ENCODE peak calls at places on chromosomes 6 and 20, in ten cellular contexts. I is cardiac fibroblast, Y is sciatic nerve, B is GM12865, E is HCEC 1CT, C is NCI-H2081, F is AG08396, U is SHP77, K is HFF-Myc, P is pons. M is an unnamed sample.

GRCh38 chr6:79375635-79376425 is 141.3 kb upstream of the HMGN3 start:
- DNase-seq in E (no peak), C (peak; percentile 43), I (no peak), P (no peak), B (no peak), K (no peak), Y (no peak), F (no peak), U (no peak), M (no peak)

GRCh38 chr20:52190437-52191131 is 995 bp downstream of the ZFP64 start:
- DNase-seq in P (no peak), U (no peak), F (peak; percentile 70), K (no peak), C (peak; percentile 48), I (peak; percentile 28), Y (no peak), B (peak; percentile 75), E (peak; percentile 28), M (peak; percentile 68)

GRCh38 chr6:111985202-111985731 is 68.6 kb upstream of the CCN6 start:
- DNase-seq in I (peak; percentile 74), C (no peak), K (no peak), Y (no peak), U (no peak), P (no peak), F (peak; percentile 64), B (no peak), E (peak; percentile 95), M (no peak)

GRCh38 chr6:3620937-3621336 is 130.6 kb downstream of the PXDC1 start:
- DNase-seq in F (no peak), Y (no peak), K (no peak), U (no peak), C (no peak), P (no peak), I (no peak), E (no peak), B (no peak), M (no peak)

GRCh38 chr6:42963855-42964605 is 3.5 kb downstream of the GNMT start:
- DNase-seq in K (no peak), B (peak; percentile 51), Y (no peak), U (peak; percentile 63), E (peak; percentile 22), I (peak; percentile 68), P (no peak), C (peak; percentile 17), F (peak; percentile 62), M (no peak)

GRCh38 chr20:24840121-24840713 is 108.9 kb upstream of the CST7 start:
- DNase-seq in F (no peak), Y (no peak), P (no peak), K (no peak), B (peak; percentile 66), E (no peak), U (no peak), I (no peak), C (no peak), M (no peak)

GRCh38 chr6:81612136-81612535 is 140.3 kb downstream of the TENT5A start:
- DNase-seq in I (no peak), P (no peak), K (no peak), C (no peak), U (no peak), F (no peak), E (no peak), B (no peak), Y (no peak), M (no peak)

GRCh38 chr20:52056203-52057062 is 135.1 kb downstream of the ZFP64 start:
- DNase-seq in K (peak; percentile 46), I (peak; percentile 58), B (no peak), C (no peak), Y (no peak), F (peak; percentile 73), P (no peak), E (peak; percentile 85), U (no peak), M (no peak)

GRCh38 chr6:138309695-138310094 is 68.0 kb upstream of the SMIM28 start:
- DNase-seq in Y (no peak), F (no peak), B (no peak), K (no peak), U (no peak), E (no peak), I (no peak), C (no peak), P (no peak), M (no peak)

GRCh38 chr6:17002123-17002522 is 99.7 kb upstream of the STMND1 start:
- DNase-seq in F (no peak), I (no peak), U (no peak), B (no peak), E (no peak), P (no peak), Y (no peak), C (no peak), K (no peak), M (no peak)

GRCh38 chr20:58982406-58983114 is 1.5 kb downstream of the NELFCD start:
- DNase-seq in K (no peak), I (no peak), U (no peak), E (no peak), B (peak; percentile 42), C (no peak), Y (no peak), F (no peak), P (no peak), M (no peak)

GRCh38 chr20:49115565-49115964 is 69.5 kb downstream of the CSE1L start:
- DNase-seq in C (no peak), I (peak; percentile 64), E (peak; percentile 38), P (no peak), Y (no peak), U (no peak), B (no peak), F (peak; percentile 68), K (no peak), M (no peak)

GRCh38 chr6:43394982-43395381 is 25.5 kb upstream of the ZNF318 start:
- DNase-seq in B (no peak), P (no peak), K (no peak), Y (no peak), I (no peak), C (no peak), E (no peak), F (no peak), U (no peak), M (no peak)

GRCh38 chr6:154651656-154652055 is 81.6 kb upstream of the SCAF8 start:
- DNase-seq in E (no peak), C (no peak), P (no peak), B (no peak), Y (no peak), I (no peak), K (no peak), F (no peak), U (no peak), M (no peak)

GRCh38 chr6:6826961-6827360 is 238.4 kb downstream of the LY86 start:
- DNase-seq in B (no peak), I (no peak), P (no peak), E (no peak), Y (no peak), U (peak; percentile 37), K (no peak), C (no peak), F (no peak), M (no peak)

GRCh38 chr6:109580519-109580918 is 97.5 kb upstream of the ZBTB24 start:
- DNase-seq in F (no peak), E (peak; percentile 39), B (no peak), C (no peak), P (no peak), U (no peak), Y (no peak), K (no peak), I (peak; percentile 38), M (no peak)

GRCh38 chr6:61909541-61909940 is 376.5 kb downstream of the KHDRBS2 start:
- DNase-seq in U (no peak), E (no peak), K (no peak), B (no peak), P (no peak), C (peak; percentile 78), Y (no peak), F (no peak), I (no peak), M (no peak)

GRCh38 chr20:36917943-36918342 is 33.6 kb downstream of the SAMHD1 start:
- DNase-seq in U (no peak), Y (no peak), B (no peak), K (no peak), F (no peak), E (peak; percentile 28), I (no peak), P (no peak), C (no peak), M (no peak)

GRCh38 chr6:13427838-13428527 is 59.4 kb downstream of the GFOD1 start:
- DNase-seq in B (peak; percentile 99), K (no peak), I (no peak), F (no peak), E (no peak), U (no peak), Y (no peak), C (no peak), P (no peak), M (peak; percentile 68)

GRCh38 chr6:133062077-133062476 is 179.1 kb upstream of the EYA4 start:
- DNase-seq in I (peak; percentile 89), K (no peak), U (no peak), Y (no peak), P (peak; percentile 43), B (no peak), F (peak; percentile 70), C (no peak), E (peak; percentile 98), M (no peak)

GRCh38 chr20:15702161-15702560 is 871.1 kb downstream of the KIF16B start:
- DNase-seq in Y (no peak), K (no peak), C (no peak), B (no peak), F (no peak), I (no peak), E (no peak), U (no peak), P (no peak), M (no peak)

GRCh38 chr6:149060300-149060984 is 257.1 kb upstream of the TAB2 start:
- DNase-seq in B (peak; percentile 89), Y (no peak), U (peak; percentile 73), F (no peak), E (no peak), K (no peak), C (peak; percentile 7), I (no peak), P (no peak), M (no peak)

GRCh38 chr6:139490482-139490881 is 116.0 kb upstream of the CITED2 start:
- DNase-seq in E (no peak), U (no peak), P (no peak), C (no peak), I (no peak), K (peak; percentile 15), Y (no peak), F (no peak), B (peak; percentile 41), M (no peak)

GRCh38 chr20:58233881-58234528 is 5.6 kb upstream of the ANKRD60 start:
- DNase-seq in B (peak; percentile 22), F (peak; percentile 70), I (no peak), Y (no peak), P (no peak), K (no peak), U (no peak), C (no peak), E (no peak), M (no peak)

GRCh38 chr6:119259027-119259426 is 90.5 kb downstream of the MAN1A1 start:
- DNase-seq in Y (no peak), I (no peak), B (no peak), P (no peak), F (no peak), C (no peak), K (no peak), E (no peak), U (no peak), M (no peak)

M was measured in GM13977.